ENCODE peak calls at places on chromosomes 13 and 19, in seven cellular contexts. G is AG04449; D is prostate gland; N is HFFc6; W is HL-60; S is PC-9; H is CD4-positive, alpha-beta T cell. M is an unnamed sample.
A peak's percentile ranks its signal among the peaks of the same experiment; 100 is the strongest.

GRCh38 chr19:56712609-56713008 is 41.1 kb upstream of the ZNF835 start:
- DNase-seq in W (no peak), N (no peak), S (no peak), G (no peak), D (no peak), H (no peak), M (no peak)

GRCh38 chr13:24671367-24672117 is 8.7 kb upstream of the ATP12A start:
- DNase-seq in D (peak; percentile 36), W (peak; percentile 23), N (peak; percentile 93), S (peak; percentile 62), G (peak; percentile 65), H (no peak), M (no peak)

GRCh38 chr13:110183925-110184324 is 123.0 kb downstream of the COL4A1 start:
- DNase-seq in H (no peak), W (no peak), S (no peak), G (no peak), N (peak; percentile 1), D (no peak), M (no peak)

GRCh38 chr13:40187324-40187795 is 479.1 kb downstream of the FOXO1 start:
- DNase-seq in N (no peak), D (no peak), S (no peak), G (no peak), H (peak; percentile 65), W (no peak), M (no peak)

GRCh38 chr13:111429064-111429558 is 108.7 kb downstream of the TEX29 start:
- DNase-seq in H (no peak), D (no peak), N (peak; percentile 20), G (no peak), W (peak; percentile 52), S (peak; percentile 12), M (no peak)

GRCh38 chr19:49151339-49152217 is 3.6 kb downstream of the HRC start:
- DNase-seq in H (no peak), D (peak; percentile 96), N (no peak), W (no peak), S (peak; percentile 92), G (no peak), M (peak; percentile 41)

GRCh38 chr19:718251-719024 is 9.7 kb downstream of the PALM start:
- DNase-seq in G (no peak), N (no peak), S (no peak), H (no peak), D (no peak), W (no peak), M (no peak)

GRCh38 chr13:60047943-60048342 is 115.8 kb downstream of the DIAPH3 start:
- DNase-seq in H (no peak), G (no peak), D (no peak), S (no peak), W (no peak), N (no peak), M (no peak)

GRCh38 chr13:29513002-29513980 is 82.2 kb downstream of the SLC7A1 start:
- DNase-seq in H (no peak), D (no peak), N (peak; percentile 57), G (no peak), S (no peak), W (no peak), M (no peak)

GRCh38 chr13:100738176-100738855 is 63.7 kb upstream of the TMTC4 start:
- DNase-seq in G (no peak), S (no peak), W (peak; percentile 50), N (no peak), H (no peak), D (no peak), M (no peak)

GRCh38 chr19:55258828-55259539 is at the start of gene PPP6R1:
- DNase-seq in G (peak; percentile 97), D (peak; percentile 97), S (peak; percentile 100), W (peak; percentile 99), H (peak; percentile 90), N (peak; percentile 99), M (peak; percentile 92)
- TF ChIP-seq CTCF in G (no peak), D (peak; percentile 14), S (no peak), W (no peak), H (no peak), N (no peak), M (no peak)

DNA sequence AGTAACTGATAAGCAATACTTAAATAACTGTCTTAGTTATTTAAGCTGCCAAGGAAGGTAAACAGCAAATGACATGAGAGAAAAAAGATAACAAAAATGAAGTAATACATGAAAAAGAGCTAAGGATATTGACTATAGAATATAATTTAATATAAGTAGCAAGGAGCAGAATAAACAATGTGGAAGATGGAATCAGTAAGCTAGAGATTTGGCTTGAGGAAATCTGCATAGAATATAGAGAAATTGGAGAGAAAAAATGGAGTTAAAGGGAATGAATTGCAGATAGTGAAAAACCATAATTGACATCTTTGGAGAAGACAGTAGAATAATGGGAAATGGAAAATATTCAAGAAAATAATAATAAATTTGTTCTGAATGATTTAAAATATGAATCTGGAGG is 127.1 kb downstream of the PDS5B start:
- DNase-seq in N (no peak), H (no peak), D (no peak), S (no peak), G (no peak), W (no peak), M (no peak)
- TF ChIP-seq CTCF in N (no peak), H (no peak), D (no peak), S (no peak), G (no peak), W (no peak), M (no peak)

DNA sequence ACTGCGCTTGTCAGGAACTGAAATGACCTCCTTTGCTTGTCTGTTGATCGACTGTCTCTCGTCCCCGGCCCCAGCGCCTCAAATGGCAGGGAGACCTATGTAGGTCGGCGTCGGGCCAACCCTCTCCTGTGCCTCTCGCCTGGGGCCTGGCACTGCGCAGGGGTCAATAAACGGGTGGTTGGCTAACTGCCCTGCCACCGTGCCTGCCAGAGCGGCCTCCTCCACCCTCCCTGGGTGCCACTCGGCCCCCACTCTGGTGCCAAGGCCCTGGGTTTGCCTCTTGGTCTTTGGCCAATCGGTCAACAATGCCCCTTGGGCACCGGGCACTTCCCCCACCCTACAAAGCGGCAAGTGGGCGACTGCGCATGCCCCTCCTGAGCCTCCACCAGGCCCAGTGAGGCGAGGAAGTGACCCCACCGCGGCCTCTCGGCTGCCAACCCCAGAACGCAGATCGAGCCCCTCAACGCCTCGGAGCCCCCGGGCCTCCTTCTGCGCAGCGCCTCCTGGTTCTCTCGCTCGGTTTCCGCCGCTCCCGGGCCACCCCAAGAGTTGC is 1.1 kb downstream of the KEAP1 start:
- DNase-seq in H (no peak), S (peak; percentile 78), D (peak; percentile 83), W (peak; percentile 60), G (no peak), N (no peak), M (no peak)
- TF ChIP-seq CTCF in H (peak; percentile 21), S (no peak), D (no peak), W (no peak), G (no peak), N (no peak), M (no peak)

DNA sequence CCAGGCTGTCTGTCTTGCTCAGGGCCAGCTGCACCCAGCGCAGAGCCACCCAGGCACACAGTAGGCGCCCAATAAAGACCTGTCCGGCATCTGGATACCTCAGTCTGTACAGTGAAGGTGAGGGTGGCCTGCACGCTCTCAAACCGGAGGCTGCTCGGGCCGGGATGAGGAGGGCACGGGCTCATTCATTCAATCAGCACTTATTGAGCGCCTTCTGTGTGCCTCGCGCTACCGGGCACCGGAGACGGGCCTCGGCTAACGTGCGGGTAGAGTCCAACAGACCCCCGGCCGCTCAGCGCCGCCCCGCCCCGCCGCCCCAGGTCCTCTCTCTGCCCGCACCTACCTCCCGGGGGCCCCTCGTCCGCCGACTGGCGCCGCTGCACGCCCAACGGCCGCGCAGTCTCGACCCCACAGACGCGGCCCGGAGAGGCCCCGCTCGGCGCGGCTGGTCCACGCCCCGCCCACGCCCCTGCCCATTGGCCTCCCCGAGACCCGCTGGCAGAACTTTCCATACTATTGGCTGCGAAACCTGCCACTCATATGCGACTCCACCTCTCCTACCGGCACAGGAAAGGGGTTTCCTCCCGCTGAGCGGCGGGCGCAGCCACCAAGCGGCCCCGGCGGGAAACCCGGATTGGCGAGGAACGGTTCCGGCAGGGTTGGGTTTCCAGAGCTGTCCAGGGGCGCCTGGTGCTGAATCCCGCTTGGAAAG is at the start of gene SLC39A3:
- DNase-seq in H (peak; percentile 99), G (peak; percentile 91), N (peak; percentile 100), S (peak; percentile 96), W (peak; percentile 100), D (peak; percentile 98), M (peak; percentile 97)
- TF ChIP-seq CTCF in H (no peak), G (no peak), N (peak; percentile 46), S (no peak), W (no peak), D (peak; percentile 47), M (no peak)

DNA sequence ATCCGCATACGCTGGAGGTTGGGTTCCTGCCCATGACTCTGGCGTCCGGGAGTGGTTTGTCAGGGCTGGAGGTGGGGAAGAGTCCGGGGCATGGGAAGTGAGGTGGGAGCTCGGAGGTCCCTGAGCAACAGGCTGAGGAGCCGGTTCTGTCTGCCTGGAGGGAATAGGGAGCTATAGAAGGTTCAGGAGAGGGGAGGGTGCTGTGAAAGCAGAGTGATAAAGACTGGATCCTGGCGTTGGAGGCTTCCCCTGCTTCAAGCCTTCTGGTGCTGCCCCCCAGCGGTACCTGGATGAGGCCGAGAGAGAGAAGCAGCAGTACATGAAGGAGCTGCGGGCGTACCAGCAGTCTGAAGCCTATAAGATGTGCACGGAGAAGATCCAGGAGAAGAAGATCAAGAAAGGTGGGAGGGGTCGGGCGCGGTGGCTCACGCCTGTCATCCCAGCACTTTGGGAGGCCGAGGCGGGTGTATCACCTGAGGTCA is 2.6 kb downstream of the HMG20B start:
- DNase-seq in H (no peak), D (no peak), S (no peak), G (no peak), W (peak; percentile 68), N (no peak), M (no peak)
- TF ChIP-seq CTCF in H (no peak), D (no peak), S (peak; percentile 29), G (peak; percentile 20), W (peak; percentile 27), N (peak; percentile 54), M (no peak)

DNA sequence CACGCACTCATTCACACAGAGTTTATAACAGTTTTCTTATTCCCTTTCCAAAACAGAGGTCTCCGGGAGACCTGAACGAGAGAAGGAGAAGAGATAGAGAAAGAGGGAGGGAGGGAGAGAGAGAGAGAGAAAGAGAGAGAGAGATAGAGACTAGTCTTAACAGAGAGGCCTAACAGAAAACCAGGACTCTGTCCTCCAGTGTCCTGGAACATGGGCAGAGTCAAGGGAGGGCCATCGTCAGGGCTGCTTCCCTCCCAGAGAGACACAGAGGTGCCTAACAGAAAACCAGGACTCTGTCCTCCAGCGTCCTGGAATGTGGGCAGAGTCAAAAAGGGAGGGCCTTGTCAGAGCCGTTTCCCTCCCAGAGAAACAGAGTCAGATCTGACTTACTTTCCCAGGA is 78.7 kb downstream of the WTIP start:
- DNase-seq in G (no peak), S (no peak), N (no peak), H (no peak), D (no peak), W (no peak), M (no peak)
- TF ChIP-seq CTCF in G (no peak), S (no peak), N (no peak), H (no peak), D (no peak), W (no peak), M (no peak)

DNA sequence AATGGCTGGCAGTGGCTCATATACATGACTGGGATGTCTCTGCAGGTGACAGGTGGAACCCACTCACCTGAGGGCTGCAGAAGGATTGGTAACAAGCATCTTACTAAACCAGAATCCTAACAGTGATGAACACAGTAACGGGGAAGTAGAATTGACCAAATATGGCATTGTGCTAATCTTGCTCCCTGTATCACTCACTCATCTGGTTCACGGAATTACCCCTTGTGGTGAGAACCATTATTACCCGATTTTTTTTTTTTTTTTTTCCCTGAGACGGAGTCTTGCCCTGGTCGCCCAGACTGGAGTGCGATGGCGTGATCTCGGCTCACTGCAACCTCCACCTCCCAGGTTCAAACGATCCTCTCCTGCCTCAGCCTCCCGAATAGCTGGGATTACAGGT is 69.5 kb downstream of the PTPRS start:
- DNase-seq in W (no peak), G (no peak), N (no peak), S (no peak), H (no peak), D (no peak), M (no peak)
- TF ChIP-seq CTCF in W (no peak), G (no peak), N (peak; percentile 70), S (no peak), H (no peak), D (no peak), M (no peak)

M was measured in natural killer cell.